ENCODE peak calls at places on chromosomes 13 and 19, in eight cellular contexts. Q is SK-N-SH, S is Panc1, P is HCT116, Z is upper lobe of left lung, W is endothelial cell of umbilical vein, B is K562, C is esophagus muscularis mucosa. A is an unnamed sample.

GRCh38 chr19:47766359-47766620 is 12.2 kb upstream of the SELENOW start:
- DNase-seq in Q (no peak), S (no peak), P (no peak), Z (no peak), W (no peak), B (no peak), C (no peak), A (no peak)

GRCh38 chr13:33276581-33276980 is 9.0 kb downstream of the STARD13 start:
- DNase-seq in Q (no peak), S (no peak), P (no peak), Z (no peak), W (peak; percentile 71), B (no peak), C (no peak), A (no peak)

GRCh38 chr13:77143325-77143907 is 116.5 kb upstream of the FBXL3 start:
- DNase-seq in Q (no peak), S (peak; percentile 13), P (no peak), Z (no peak), W (no peak), B (no peak), C (no peak), A (peak; percentile 58)

GRCh38 chr19:43624933-43625332 is 5.5 kb upstream of the ZNF428 start:
- DNase-seq in Q (no peak), S (no peak), P (peak; percentile 72), Z (peak; percentile 66), W (no peak), B (peak; percentile 87), C (no peak), A (no peak)

GRCh38 chr13:25783480-25784081 is 268.2 kb downstream of the SHISA2 start:
- DNase-seq in Q (no peak), S (no peak), P (no peak), Z (no peak), W (no peak), B (no peak), C (no peak), A (no peak)

GRCh38 chr13:75870397-75870801 is 234.3 kb downstream of the LMO7 start:
- DNase-seq in Q (peak; percentile 46), S (peak; percentile 13), P (no peak), Z (no peak), W (peak; percentile 36), B (peak; percentile 22), C (no peak), A (no peak)

GRCh38 chr13:97243915-97244820 is 22.0 kb downstream of the MBNL2 start:
- DNase-seq in Q (no peak), S (no peak), P (no peak), Z (no peak), W (peak; percentile 70), B (no peak), C (no peak), A (no peak)

GRCh38 chr13:93325303-93326297 is 99.0 kb downstream of the GPC6 start:
- DNase-seq in Q (peak; percentile 42), S (no peak), P (no peak), Z (no peak), W (no peak), B (no peak), C (no peak), A (no peak)

GRCh38 chr19:29851769-29852521 is 40.2 kb downstream of the CCNE1 start:
- DNase-seq in Q (no peak), S (no peak), P (no peak), Z (no peak), W (no peak), B (no peak), C (no peak), A (no peak)

GRCh38 chr13:27730191-27730590 is 62.1 kb upstream of the GSX1 start:
- DNase-seq in Q (no peak), S (no peak), P (no peak), Z (no peak), W (no peak), B (no peak), C (no peak), A (no peak)

GRCh38 chr13:107133950-107134349 is 566.0 kb upstream of the ARGLU1 start:
- DNase-seq in Q (no peak), S (no peak), P (no peak), Z (no peak), W (no peak), B (no peak), C (no peak), A (no peak)

GRCh38 chr19:10270616-10271394 is at the start of gene ICAM1:
- DNase-seq in Q (peak; percentile 52), S (no peak), P (no peak), Z (peak; percentile 93), W (peak; percentile 92), B (peak; percentile 77), C (peak; percentile 98), A (peak; percentile 54)

GRCh38 chr13:49098198-49098597 is 121.9 kb upstream of the MLNR start:
- DNase-seq in Q (peak; percentile 4), S (no peak), P (peak; percentile 81), Z (peak; percentile 30), W (peak; percentile 97), B (no peak), C (no peak), A (peak; percentile 18)

GRCh38 chr13:42119091-42119490 is 70.6 kb downstream of the DGKH start:
- DNase-seq in Q (no peak), S (no peak), P (no peak), Z (no peak), W (no peak), B (no peak), C (no peak), A (no peak)

GRCh38 chr19:40650749-40651305 is 39.6 kb downstream of the NUMBL start:
- DNase-seq in Q (no peak), S (no peak), P (no peak), Z (no peak), W (no peak), B (no peak), C (no peak), A (no peak)

GRCh38 chr13:99577934-99578917 is 77.0 kb downstream of the TM9SF2 start:
- DNase-seq in Q (no peak), S (no peak), P (no peak), Z (no peak), W (peak; percentile 29), B (peak; percentile 13), C (no peak), A (no peak)

GRCh38 chr19:39765091-39766076 is 13.3 kb upstream of the LEUTX start:
- DNase-seq in Q (peak; percentile 29), S (peak; percentile 89), P (peak; percentile 36), Z (peak; percentile 26), W (peak; percentile 43), B (peak; percentile 61), C (no peak), A (no peak)

GRCh38 chr19:55304279-55304978 is 20.6 kb downstream of the BRSK1 start:
- DNase-seq in Q (peak; percentile 74), S (no peak), P (no peak), Z (peak; percentile 29), W (no peak), B (peak; percentile 71), C (no peak), A (no peak)

GRCh38 chr19:3057275-3057714 is 5.0 kb downstream of the TLE5 start:
- DNase-seq in Q (no peak), S (no peak), P (no peak), Z (peak; percentile 88), W (no peak), B (peak; percentile 45), C (no peak), A (peak; percentile 93)

GRCh38 chr19:46604781-46605355 is 3.7 kb downstream of the CALM3 start:
- DNase-seq in Q (peak; percentile 65), S (no peak), P (no peak), Z (no peak), W (no peak), B (peak; percentile 14), C (no peak), A (no peak)

GRCh38 chr13:39379118-39379517 is 223.9 kb downstream of the LHFPL6 start:
- DNase-seq in Q (no peak), S (no peak), P (no peak), Z (no peak), W (no peak), B (no peak), C (no peak), A (no peak)

GRCh38 chr13:110396913-110397379 is 89.9 kb downstream of the COL4A2 start:
- DNase-seq in Q (no peak), S (no peak), P (no peak), Z (peak; percentile 61), W (no peak), B (no peak), C (peak; percentile 97), A (peak; percentile 85)

GRCh38 chr13:109744512-109745051 is 41.8 kb downstream of the IRS2 start:
- DNase-seq in Q (peak; percentile 64), S (no peak), P (no peak), Z (no peak), W (no peak), B (no peak), C (no peak), A (peak; percentile 69)

GRCh38 chr19:13119654-13120053 is 1.6 kb downstream of the NACC1 start:
- DNase-seq in Q (no peak), S (no peak), P (no peak), Z (no peak), W (no peak), B (no peak), C (no peak), A (no peak)

GRCh38 chr13:48232420-48233096 is 448 bp upstream of the ITM2B start:
- DNase-seq in Q (no peak), S (no peak), P (no peak), Z (no peak), W (peak; percentile 45), B (peak; percentile 8), C (no peak), A (peak; percentile 47)

GRCh38 chr19:34841780-34842179 is 68.8 kb upstream of the ZNF599 start:
- DNase-seq in Q (no peak), S (no peak), P (no peak), Z (no peak), W (no peak), B (no peak), C (no peak), A (no peak)
- TF ChIP-seq CTCF in Q (no peak), S (no peak), P (no peak), Z (no peak), W (no peak), B (peak; percentile 32), C (no peak), A (no peak)

DNA sequence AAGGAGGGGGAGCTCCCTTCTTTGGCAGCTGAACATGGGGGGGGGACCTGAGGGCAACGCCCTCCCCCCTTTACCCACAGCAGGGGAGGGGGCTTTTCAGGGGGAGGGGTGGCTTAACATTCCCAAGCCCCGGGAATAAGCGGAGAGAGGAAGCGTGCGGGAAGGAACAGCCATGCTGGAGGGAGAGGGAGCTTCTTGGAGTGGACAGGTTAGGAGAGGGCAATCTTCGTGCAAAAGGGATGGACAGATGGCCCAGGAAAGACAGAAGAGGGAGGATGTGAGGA is 10.8 kb downstream of the C19orf81 start:
- DNase-seq in Q (no peak), S (no peak), P (no peak), Z (no peak), W (no peak), B (no peak), C (no peak), A (no peak)
- TF ChIP-seq POLR2AphosphoS5 in Q (no peak), S (no peak), P (no peak), Z (no peak), W (no peak), B (no peak), C (no peak), A (no peak)

GRCh38 chr19:8456064-8456463 is 11.3 kb downstream of the HNRNPM start:
- DNase-seq in Q (no peak), S (no peak), P (no peak), Z (no peak), W (no peak), B (no peak), C (no peak), A (no peak)
- H3K4me1 ChIP-seq in Q (peaks cover 26% of the 10 kb centered on the region), S (peaks cover 74% of the 10 kb centered on the region), P (peaks cover 40% of the 10 kb centered on the region), Z (peaks cover 81% of the 10 kb centered on the region), W (peaks cover 49% of the 10 kb centered on the region), B (peaks cover 4% of the 10 kb centered on the region), C (peaks cover 95% of the 10 kb centered on the region), A (peaks cover 59% of the 10 kb centered on the region)

GRCh38 chr19:11323601-11324078 is 15.8 kb downstream of the RAB3D start:
- DNase-seq in Q (peak; percentile 37), S (no peak), P (no peak), Z (no peak), W (no peak), B (no peak), C (no peak), A (no peak)
- TF ChIP-seq CTCF in Q (no peak), S (no peak), P (no peak), Z (no peak), W (no peak), B (no peak), C (no peak), A (no peak)

A was measured in prostate gland.